ENCODE peak calls at places on chromosomes 5 and 9, in ten cellular contexts. X, Z, Y, W, E, G, V, Q, R and T are unnamed samples.

GRCh38 chr5:138946241-138946623 is 71.1 kb upstream of the LRRTM2 start:
- DNase-seq in X (peak), Z (no peak), Y (no peak), W (no peak), E (no peak), G (no peak), V (no peak), Q (no peak), R (peak), T (no peak)

GRCh38 chr9:14245901-14246525 is 67.9 kb downstream of the NFIB start:
- DNase-seq in X (no peak), Z (peak), Y (no peak), W (no peak), E (peak), G (no peak), V (no peak), Q (no peak), R (no peak), T (peak)

GRCh38 chr5:146101646-146102045 is 3.7 kb downstream of the PLAC8L1 start:
- DNase-seq in X (no peak), Z (no peak), Y (no peak), W (no peak), E (no peak), G (peak), V (no peak), Q (no peak), R (no peak), T (no peak)

GRCh38 chr5:78785454-78785853 is 136.9 kb upstream of the LHFPL2 start:
- DNase-seq in X (no peak), Z (no peak), Y (no peak), W (no peak), E (no peak), G (no peak), V (no peak), Q (no peak), R (no peak), T (no peak)

GRCh38 chr9:122457787-122458186 is 19.9 kb downstream of the OR1J1 start:
- DNase-seq in X (no peak), Z (no peak), Y (no peak), W (no peak), E (no peak), G (no peak), V (no peak), Q (no peak), R (no peak), T (no peak)

GRCh38 chr9:110807956-110808598 is 139.5 kb downstream of the MUSK start:
- DNase-seq in X (no peak), Z (no peak), Y (no peak), W (no peak), E (peak), G (no peak), V (no peak), Q (peak), R (no peak), T (no peak)

GRCh38 chr5:134511796-134512660 is 13.4 kb upstream of the JADE2 start:
- DNase-seq in X (peak), Z (peak), Y (peak), W (peak), E (peak), G (peak), V (peak), Q (no peak), R (no peak), T (peak)

GRCh38 chr9:91816356-91816755 is 133.7 kb downstream of the ROR2 start:
- DNase-seq in X (no peak), Z (no peak), Y (no peak), W (no peak), E (no peak), G (no peak), V (no peak), Q (no peak), R (no peak), T (no peak)

GRCh38 chr9:91180240-91180929 is 181.3 kb downstream of the AUH start:
- DNase-seq in X (no peak), Z (no peak), Y (no peak), W (no peak), E (no peak), G (no peak), V (no peak), Q (no peak), R (peak), T (no peak)

GRCh38 chr9:130943780-130944179 is 4.7 kb upstream of the FIBCD1 start:
- DNase-seq in X (no peak), Z (no peak), Y (no peak), W (no peak), E (no peak), G (no peak), V (no peak), Q (no peak), R (no peak), T (no peak)

GRCh38 chr9:133059623-133060022 is 2.2 kb upstream of the CEL start:
- DNase-seq in X (peak), Z (no peak), Y (no peak), W (no peak), E (no peak), G (no peak), V (no peak), Q (no peak), R (no peak), T (no peak)

GRCh38 chr5:140317859-140318258 is 15.0 kb upstream of the PFDN1 start:
- DNase-seq in X (no peak), Z (no peak), Y (no peak), W (no peak), E (peak), G (no peak), V (no peak), Q (no peak), R (no peak), T (peak)

GRCh38 chr5:43036856-43037711 is 3.0 kb downstream of the ANXA2R start:
- DNase-seq in X (no peak), Z (peak), Y (no peak), W (no peak), E (peak), G (peak), V (no peak), Q (no peak), R (no peak), T (peak)

GRCh38 chr5:133952729-133953567 is 15.5 kb downstream of the C5orf15 start:
- DNase-seq in X (peak), Z (peak), Y (peak), W (no peak), E (peak), G (no peak), V (peak), Q (no peak), R (no peak), T (peak)

GRCh38 chr5:161391724-161392123 is 154.8 kb downstream of the GABRB2 start:
- DNase-seq in X (no peak), Z (no peak), Y (no peak), W (no peak), E (no peak), G (no peak), V (no peak), Q (no peak), R (no peak), T (no peak)

GRCh38 chr5:66356011-66356565 is 212.0 kb downstream of the SREK1 start:
- DNase-seq in X (no peak), Z (no peak), Y (no peak), W (no peak), E (peak), G (no peak), V (no peak), Q (no peak), R (no peak), T (no peak)

GRCh38 chr5:29276371-29276770 is 1917.1 kb upstream of the CDH6 start:
- DNase-seq in X (no peak), Z (no peak), Y (no peak), W (no peak), E (no peak), G (no peak), V (no peak), Q (no peak), R (no peak), T (no peak)

GRCh38 chr9:122477346-122477745 is 380 bp downstream of the OR1J1 start:
- DNase-seq in X (no peak), Z (no peak), Y (no peak), W (no peak), E (no peak), G (no peak), V (no peak), Q (no peak), R (no peak), T (no peak)

GRCh38 chr5:131846536-131846935 is 49.7 kb upstream of the FNIP1 start:
- DNase-seq in X (no peak), Z (no peak), Y (no peak), W (no peak), E (no peak), G (no peak), V (no peak), Q (no peak), R (no peak), T (peak)

GRCh38 chr9:113957778-113958430 is 81.8 kb downstream of the ZNF618 start:
- DNase-seq in X (no peak), Z (peak), Y (peak), W (no peak), E (peak), G (no peak), V (no peak), Q (no peak), R (no peak), T (peak)

GRCh38 chr5:343461-344401 is 22.2 kb downstream of the AHRR start:
- DNase-seq in X (peak), Z (peak), Y (peak), W (no peak), E (peak), G (peak), V (peak), Q (no peak), R (no peak), T (peak)

GRCh38 chr9:83231039-83231438 is 168.1 kb upstream of the RASEF start:
- DNase-seq in X (no peak), Z (peak), Y (no peak), W (no peak), E (no peak), G (peak), V (no peak), Q (no peak), R (no peak), T (peak)

GRCh38 chr9:19229725-19230355 is 653 bp upstream of the DENND4C start:
- DNase-seq in X (peak), Z (peak), Y (peak), W (peak), E (no peak), G (peak), V (peak), Q (no peak), R (peak), T (peak)

GRCh38 chr9:127177221-127177620 is 54.8 kb upstream of the ANGPTL2 start:
- DNase-seq in X (no peak), Z (no peak), Y (peak), W (peak), E (no peak), G (no peak), V (no peak), Q (no peak), R (peak), T (no peak)

GRCh38 chr5:157045601-157046000 is 13.3 kb downstream of the HAVCR1 start:
- DNase-seq in X (no peak), Z (no peak), Y (no peak), W (no peak), E (no peak), G (no peak), V (no peak), Q (no peak), R (no peak), T (no peak)

GRCh38 chr5:168328804-168329203 is 37.4 kb downstream of the WWC1 start:
- DNase-seq in X (peak), Z (peak), Y (peak), W (peak), E (peak), G (peak), V (no peak), Q (peak), R (no peak), T (peak)

GRCh38 chr9:75962186-75963036 is 71.9 kb downstream of the PCSK5 start:
- DNase-seq in X (peak), Z (no peak), Y (peak), W (no peak), E (no peak), G (no peak), V (peak), Q (no peak), R (no peak), T (peak)

GRCh38 chr5:136034492-136034891 is 5.7 kb downstream of the TGFBI start:
- DNase-seq in X (no peak), Z (peak), Y (no peak), W (no peak), E (no peak), G (no peak), V (no peak), Q (no peak), R (no peak), T (no peak)

GRCh38 chr5:75405296-75405695 is 68.3 kb downstream of the HMGCR start:
- DNase-seq in X (no peak), Z (no peak), Y (no peak), W (no peak), E (peak), G (no peak), V (no peak), Q (no peak), R (no peak), T (peak)

GRCh38 chr5:150024241-150024984 is 23.9 kb downstream of the HMGXB3 start:
- DNase-seq in X (no peak), Z (no peak), Y (no peak), W (no peak), E (peak), G (no peak), V (no peak), Q (no peak), R (no peak), T (no peak)

GRCh38 chr9:101050650-101051049 is 22.1 kb downstream of the PLPPR1 start:
- DNase-seq in X (no peak), Z (no peak), Y (no peak), W (no peak), E (no peak), G (no peak), V (no peak), Q (no peak), R (no peak), T (no peak)

GRCh38 chr5:150116667-150117395 is 30.5 kb upstream of the CSF1R start:
- DNase-seq in X (no peak), Z (peak), Y (peak), W (peak), E (peak), G (no peak), V (no peak), Q (no peak), R (no peak), T (no peak)

GRCh38 chr5:38925154-38925925 is 79.5 kb downstream of the OSMR start:
- DNase-seq in X (no peak), Z (peak), Y (no peak), W (no peak), E (peak), G (no peak), V (no peak), Q (no peak), R (no peak), T (peak)

GRCh38 chr5:178283520-178283919 is 50.9 kb upstream of the PHYKPL start:
- DNase-seq in X (no peak), Z (no peak), Y (no peak), W (no peak), E (no peak), G (no peak), V (no peak), Q (no peak), R (no peak), T (no peak)

GRCh38 chr9:127029548-127029947 is 92.9 kb downstream of the ANGPTL2 start:
- DNase-seq in X (no peak), Z (no peak), Y (no peak), W (no peak), E (no peak), G (no peak), V (no peak), Q (no peak), R (no peak), T (no peak)

GRCh38 chr5:1909346-1909985 is 26.7 kb upstream of the IRX4 start:
- DNase-seq in X (no peak), Z (no peak), Y (no peak), W (peak), E (no peak), G (no peak), V (no peak), Q (no peak), R (no peak), T (no peak)

GRCh38 chr5:124634228-124634819 is 112.1 kb downstream of the ZNF608 start:
- DNase-seq in X (no peak), Z (peak), Y (no peak), W (no peak), E (peak), G (no peak), V (no peak), Q (no peak), R (no peak), T (no peak)

GRCh38 chr9:120366646-120367019 is 213.3 kb downstream of the CDK5RAP2 start:
- DNase-seq in X (peak), Z (peak), Y (no peak), W (peak), E (peak), G (peak), V (no peak), Q (no peak), R (no peak), T (peak)

GRCh38 chr9:72048850-72049249 is 11.6 kb downstream of the C9orf57 start:
- DNase-seq in X (no peak), Z (peak), Y (no peak), W (no peak), E (peak), G (no peak), V (no peak), Q (no peak), R (no peak), T (peak)

GRCh38 chr5:106171708-106172107 is 1499.0 kb downstream of the EFNA5 start:
- DNase-seq in X (no peak), Z (no peak), Y (no peak), W (no peak), E (peak), G (no peak), V (no peak), Q (no peak), R (no peak), T (peak)

GRCh38 chr5:128645582-128645981 is 107.5 kb upstream of the FBN2 start:
- DNase-seq in X (no peak), Z (no peak), Y (no peak), W (no peak), E (peak), G (no peak), V (no peak), Q (no peak), R (no peak), T (no peak)

GRCh38 chr5:128649183-128649582 is 111.1 kb upstream of the FBN2 start:
- DNase-seq in X (no peak), Z (peak), Y (no peak), W (no peak), E (peak), G (no peak), V (no peak), Q (no peak), R (no peak), T (peak)

DNA sequence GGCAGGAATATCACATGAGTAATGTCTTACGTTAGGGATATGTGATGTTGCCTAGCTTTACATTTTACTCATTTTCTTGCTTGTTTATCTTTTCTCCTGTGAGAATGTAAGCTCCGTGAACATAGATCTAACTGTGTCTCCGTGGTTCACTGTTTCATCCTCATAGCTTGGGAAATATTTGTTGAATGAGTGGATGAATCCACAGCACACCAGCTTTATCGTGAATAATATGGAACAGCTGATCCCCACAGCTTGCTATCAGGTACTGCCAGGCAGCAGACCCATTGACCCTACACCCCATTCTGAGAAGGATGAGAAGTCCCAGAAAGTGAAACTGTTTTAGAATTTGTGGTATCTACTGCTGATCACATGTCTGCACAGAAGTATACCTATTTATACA is 106.8 kb upstream of the FBN2 start:
- DNase-seq in X (no peak), Z (peak), Y (no peak), W (no peak), E (peak), G (no peak), V (no peak), Q (no peak), R (no peak), T (peak)
- H3K4me3 ChIP-seq in X (no peak), Z (peak), Y (no peak), W (no peak), E (no peak), G (no peak), V (no peak), Q (no peak), R (no peak), T (peak)

GRCh38 chr9:96719538-96720315 is 58.2 kb downstream of the ZNF510 start:
- DNase-seq in X (peak), Z (no peak), Y (peak), W (no peak), E (no peak), G (peak), V (no peak), Q (no peak), R (peak), T (no peak)
- H3K4me3 ChIP-seq in X (no peak), Z (no peak), Y (peak), W (no peak), E (no peak), G (peak), V (peak), Q (no peak), R (peak), T (no peak)

GRCh38 chr9:34382054-34382453 is 5.4 kb upstream of the MYORG start:
- DNase-seq in X (no peak), Z (no peak), Y (no peak), W (peak), E (no peak), G (no peak), V (no peak), Q (no peak), R (no peak), T (no peak)
- H3K4me3 ChIP-seq in X (no peak), Z (no peak), Y (no peak), W (no peak), E (no peak), G (peak), V (peak), Q (no peak), R (peak), T (no peak)

GRCh38 chr5:16076657-16077056 is 102.9 kb downstream of the MARCHF11 start:
- DNase-seq in X (no peak), Z (no peak), Y (no peak), W (no peak), E (no peak), G (peak), V (no peak), Q (no peak), R (no peak), T (no peak)
- H3K4me3 ChIP-seq in X (no peak), Z (no peak), Y (no peak), W (no peak), E (no peak), G (no peak), V (no peak), Q (no peak), R (no peak), T (no peak)

DNA sequence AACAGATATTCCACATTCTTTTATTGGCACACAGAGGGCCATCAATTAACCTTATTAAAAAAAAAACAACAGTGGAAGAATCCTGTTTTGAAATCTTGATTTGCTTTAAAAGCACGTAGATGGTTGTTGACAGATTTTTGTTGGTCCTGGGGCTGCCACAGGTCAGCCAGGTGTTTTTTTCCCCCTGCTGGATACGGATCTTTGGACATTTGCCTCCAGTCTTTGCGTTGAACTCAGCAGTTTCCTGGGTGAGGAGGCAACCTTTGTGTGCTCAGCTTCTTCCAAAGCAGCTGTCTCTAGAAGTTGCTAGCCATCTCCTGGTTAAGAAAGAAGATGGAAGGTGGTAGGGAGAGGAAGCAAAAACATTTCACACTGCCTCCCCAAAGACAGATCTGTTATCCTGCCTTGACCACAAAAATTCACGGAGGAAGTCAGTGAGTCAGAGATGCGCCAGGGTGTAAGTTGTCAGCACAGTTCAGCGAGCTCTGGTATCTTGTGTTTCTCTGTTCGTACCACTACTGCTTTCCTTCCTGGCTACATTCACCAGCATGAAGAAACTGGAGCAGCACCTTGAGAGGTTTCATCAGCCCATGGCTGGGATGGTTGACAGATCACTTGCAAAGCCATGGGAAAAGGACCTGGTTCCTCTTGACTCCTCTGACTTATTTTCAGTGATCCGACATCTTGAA is 207.3 kb downstream of the ARHGAP26 start:
- DNase-seq in X (no peak), Z (peak), Y (no peak), W (no peak), E (peak), G (no peak), V (no peak), Q (peak), R (no peak), T (peak)
- H3K4me3 ChIP-seq in X (no peak), Z (no peak), Y (no peak), W (no peak), E (no peak), G (no peak), V (no peak), Q (no peak), R (no peak), T (no peak)